ENCODE peak calls at places on chromosomes 3 and 15, in nine cellular contexts. Q is fibroblast of pulmonary artery, I is HCT116, V is heart right ventricle, W is body of pancreas, G is GM12864, T is HFFc6, A is mammary epithelial cell, K is WTC11. M is an unnamed sample.

GRCh38 chr3:77795013-77795412 is 755.1 kb downstream of the ROBO2 start:
- DNase-seq in A (no peak), K (peak; percentile 82), W (no peak), G (no peak), I (no peak), T (no peak), V (no peak), Q (no peak), M (no peak)

GRCh38 chr3:158057666-158058065 is 48.6 kb downstream of the SHOX2 start:
- DNase-seq in K (no peak), T (no peak), I (no peak), A (peak; percentile 11), G (no peak), V (no peak), Q (no peak), W (no peak), M (no peak)

GRCh38 chr3:116188231-116188785 is 257.0 kb downstream of the LSAMP start:
- DNase-seq in W (no peak), K (no peak), T (no peak), G (no peak), Q (peak; percentile 1), I (no peak), A (peak; percentile 23), V (no peak), M (no peak)

GRCh38 chr15:67033521-67033920 is 31.9 kb upstream of the SMAD3 start:
- DNase-seq in Q (no peak), V (peak; percentile 18), A (no peak), I (no peak), T (no peak), W (no peak), G (no peak), K (peak; percentile 36), M (no peak)

GRCh38 chr3:182837855-182838454 is 44.7 kb downstream of the ATP11B start:
- DNase-seq in K (no peak), W (no peak), A (peak; percentile 7), G (no peak), V (no peak), I (no peak), T (peak; percentile 24), Q (peak; percentile 57), M (no peak)

GRCh38 chr3:119323401-119324107 is 29.4 kb downstream of the ARHGAP31 start:
- DNase-seq in K (peak; percentile 29), V (no peak), W (peak; percentile 13), G (no peak), T (no peak), A (peak; percentile 72), I (no peak), Q (no peak), M (no peak)

GRCh38 chr15:50144342-50145120 is 25.5 kb upstream of the ATP8B4 start:
- DNase-seq in K (no peak), Q (no peak), G (no peak), W (no peak), A (no peak), I (no peak), T (no peak), V (no peak), M (no peak)

GRCh38 chr15:42157381-42157780 is 945 bp upstream of the PLA2G4F start:
- DNase-seq in K (no peak), G (no peak), Q (no peak), I (no peak), A (no peak), T (no peak), W (no peak), V (no peak), M (no peak)

GRCh38 chr3:64685331-64685799 is 2.4 kb downstream of the ADAMTS9 start:
- DNase-seq in A (peak; percentile 39), W (peak; percentile 7), T (no peak), Q (peak; percentile 76), G (no peak), I (no peak), K (no peak), V (peak; percentile 75), M (no peak)

GRCh38 chr3:64687381-64687780 is 419 bp downstream of the ADAMTS9 start:
- DNase-seq in Q (no peak), I (no peak), W (peak; percentile 10), T (no peak), K (peak; percentile 44), V (no peak), A (peak; percentile 28), G (no peak), M (no peak)

GRCh38 chr3:64686446-64686908 is 1.3 kb downstream of the ADAMTS9 start:
- DNase-seq in Q (no peak), A (peak; percentile 66), W (peak; percentile 26), K (peak; percentile 20), I (no peak), G (no peak), V (peak; percentile 49), T (peak; percentile 26), M (no peak)

GRCh38 chr3:64684715-64685261 is 3.0 kb downstream of the ADAMTS9 start:
- DNase-seq in T (no peak), Q (peak; percentile 59), V (peak; percentile 71), I (no peak), A (peak; percentile 42), K (peak; percentile 54), W (peak; percentile 47), G (no peak), M (no peak)

GRCh38 chr3:64685800-64686445 is 1.9 kb downstream of the ADAMTS9 start:
- DNase-seq in K (peak; percentile 91), G (no peak), V (peak; percentile 97), W (peak; percentile 82), A (peak; percentile 95), T (peak; percentile 76), I (peak; percentile 35), Q (peak; percentile 94), M (peak; percentile 44)
- TF ChIP-seq CTCF in K (no peak), G (no peak), V (peak; percentile 66), W (no peak), A (peak; percentile 17), T (peak; percentile 44), I (peak; percentile 35), Q (peak; percentile 31), M (peak; percentile 60)

GRCh38 chr15:80512729-80513670 is 108.8 kb downstream of the ARNT2 start:
- DNase-seq in T (no peak), I (peak; percentile 6), Q (peak; percentile 27), V (peak; percentile 24), G (no peak), W (no peak), A (peak; percentile 12), K (no peak), M (no peak)
- TF ChIP-seq CTCF in T (peak; percentile 56), I (peak; percentile 35), Q (peak; percentile 22), V (no peak), G (no peak), W (no peak), A (peak; percentile 17), K (no peak), M (peak; percentile 20)

GRCh38 chr3:27657404-27657803 is 64.7 kb downstream of the EOMES start:
- DNase-seq in W (no peak), K (no peak), Q (peak; percentile 44), I (no peak), V (no peak), T (peak; percentile 48), A (peak; percentile 46), G (no peak), M (no peak)

GRCh38 chr3:27657871-27658270 is 64.3 kb downstream of the EOMES start:
- DNase-seq in W (no peak), K (no peak), I (no peak), V (no peak), G (no peak), A (no peak), T (peak; percentile 19), Q (no peak), M (no peak)

GRCh38 chr3:27658741-27659140 is 63.4 kb downstream of the EOMES start:
- DNase-seq in T (peak; percentile 29), K (no peak), W (no peak), I (no peak), Q (no peak), A (no peak), G (no peak), V (no peak), M (no peak)

GRCh38 chr3:27659279-27660021 is 62.7 kb downstream of the EOMES start:
- DNase-seq in G (no peak), W (peak; percentile 56), I (peak; percentile 62), K (peak; percentile 69), V (peak; percentile 38), Q (peak; percentile 65), T (peak; percentile 53), A (peak; percentile 41), M (no peak)

GRCh38 chr3:27661813-27662212 is 60.3 kb downstream of the EOMES start:
- DNase-seq in Q (no peak), T (no peak), I (no peak), A (no peak), K (no peak), V (no peak), G (no peak), W (no peak), M (no peak)
- TF ChIP-seq CTCF in Q (no peak), T (no peak), I (no peak), A (no peak), K (no peak), V (no peak), G (no peak), W (no peak), M (no peak)

GRCh38 chr3:120791958-120792357 is 49.4 kb downstream of the GTF2E1 start:
- DNase-seq in K (no peak), V (no peak), T (peak; percentile 71), G (no peak), W (no peak), I (no peak), A (peak; percentile 4), Q (peak; percentile 50), M (no peak)
- TF ChIP-seq CTCF in K (no peak), V (no peak), T (peak; percentile 17), G (no peak), W (no peak), I (no peak), A (no peak), Q (no peak), M (no peak)

GRCh38 chr3:170387952-170388351 is 30.4 kb downstream of the SKIL start:
- DNase-seq in K (no peak), A (no peak), V (no peak), I (no peak), G (no peak), W (no peak), T (peak; percentile 24), Q (peak; percentile 67), M (no peak)
- TF ChIP-seq CTCF in K (no peak), A (no peak), V (no peak), I (peak; percentile 22), G (no peak), W (no peak), T (peak; percentile 45), Q (peak; percentile 9), M (no peak)